ENCODE peak calls at places on chromosome 2, in nine cellular contexts. O is H1, R is AG04450, T is fibroblast of lung, Q is left ventricle myocardium inferior, D is HCT116, S is lower lobe of right lung, A is tibial artery, G is breast epithelium. C is an unnamed sample.

GRCh38 chr2:200863655-200864205 is 728 bp downstream of the CLK1 start:
- DNase-seq in G (no peak), R (no peak), T (peak; percentile 9), D (no peak), Q (no peak), S (no peak), O (no peak), A (no peak), C (no peak)

GRCh38 chr2:149002891-149003740 is 35.4 kb upstream of the LYPD6B start:
- DNase-seq in R (no peak), G (no peak), T (no peak), Q (no peak), S (no peak), D (no peak), O (no peak), A (no peak), C (no peak)

GRCh38 chr2:60510713-60511112 is 42.7 kb downstream of the BCL11A start:
- DNase-seq in A (no peak), O (no peak), T (no peak), D (no peak), R (no peak), S (no peak), G (no peak), Q (no peak), C (no peak)

GRCh38 chr2:96960271-96960955 is 26.0 kb downstream of the FAM178B start:
- DNase-seq in D (peak; percentile 79), R (peak; percentile 61), O (peak; percentile 82), G (peak; percentile 84), Q (peak; percentile 88), T (peak; percentile 68), S (peak; percentile 91), A (peak; percentile 80), C (peak; percentile 60)

GRCh38 chr2:146734042-146734715 is 1110.7 kb upstream of the ACVR2A start:
- DNase-seq in R (peak; percentile 6), T (peak; percentile 45), G (no peak), D (peak; percentile 60), A (no peak), O (no peak), S (no peak), Q (no peak), C (peak; percentile 47)

GRCh38 chr2:207879536-207879935 is 109.8 kb upstream of the FZD5 start:
- DNase-seq in D (no peak), G (no peak), Q (no peak), T (peak; percentile 52), S (no peak), R (peak; percentile 4), A (no peak), O (no peak), C (peak; percentile 29)

GRCh38 chr2:45008296-45009129 is 739 bp downstream of the SIX2 start:
- DNase-seq in A (no peak), R (no peak), G (no peak), O (no peak), Q (no peak), S (no peak), D (no peak), T (peak; percentile 22), C (no peak)

GRCh38 chr2:46657042-46657504 is 177.7 kb downstream of the TMEM247 start:
- DNase-seq in S (no peak), Q (no peak), O (no peak), A (peak; percentile 82), D (peak; percentile 54), T (no peak), G (no peak), R (no peak), C (no peak)

GRCh38 chr2:11393711-11394236 is 49.3 kb upstream of the ROCK2 start:
- DNase-seq in R (no peak), Q (no peak), A (no peak), G (no peak), S (no peak), D (no peak), O (no peak), T (peak; percentile 42), C (peak; percentile 25)

GRCh38 chr2:223954401-223954800 is 2.9 kb upstream of the MRPL44 start:
- DNase-seq in Q (no peak), G (no peak), O (no peak), A (no peak), T (peak; percentile 85), D (no peak), S (no peak), R (peak; percentile 60), C (peak; percentile 94)

GRCh38 chr2:12844511-12844910 is 127.8 kb downstream of the TRIB2 start:
- DNase-seq in R (no peak), D (no peak), G (no peak), Q (peak; percentile 54), T (no peak), A (no peak), O (no peak), S (no peak), C (no peak)

GRCh38 chr2:215535726-215536125 is 99.9 kb upstream of the FN1 start:
- DNase-seq in T (peak; percentile 68), Q (no peak), O (no peak), G (no peak), D (no peak), S (no peak), A (no peak), R (no peak), C (no peak)

GRCh38 chr2:128779301-128780095 is 460.8 kb upstream of the HS6ST1 start:
- DNase-seq in A (peak; percentile 8), D (no peak), Q (no peak), T (no peak), G (peak; percentile 20), S (no peak), R (no peak), O (no peak), C (no peak)

GRCh38 chr2:220887880-220888279 is 684.2 kb downstream of the EPHA4 start:
- DNase-seq in Q (no peak), O (no peak), T (no peak), R (no peak), D (no peak), G (no peak), S (no peak), A (no peak), C (no peak)

GRCh38 chr2:18623782-18624181 is 34.4 kb upstream of the NT5C1B start:
- DNase-seq in A (no peak), R (no peak), S (no peak), T (peak; percentile 71), O (no peak), Q (no peak), D (no peak), G (no peak), C (peak; percentile 17)

DNA sequence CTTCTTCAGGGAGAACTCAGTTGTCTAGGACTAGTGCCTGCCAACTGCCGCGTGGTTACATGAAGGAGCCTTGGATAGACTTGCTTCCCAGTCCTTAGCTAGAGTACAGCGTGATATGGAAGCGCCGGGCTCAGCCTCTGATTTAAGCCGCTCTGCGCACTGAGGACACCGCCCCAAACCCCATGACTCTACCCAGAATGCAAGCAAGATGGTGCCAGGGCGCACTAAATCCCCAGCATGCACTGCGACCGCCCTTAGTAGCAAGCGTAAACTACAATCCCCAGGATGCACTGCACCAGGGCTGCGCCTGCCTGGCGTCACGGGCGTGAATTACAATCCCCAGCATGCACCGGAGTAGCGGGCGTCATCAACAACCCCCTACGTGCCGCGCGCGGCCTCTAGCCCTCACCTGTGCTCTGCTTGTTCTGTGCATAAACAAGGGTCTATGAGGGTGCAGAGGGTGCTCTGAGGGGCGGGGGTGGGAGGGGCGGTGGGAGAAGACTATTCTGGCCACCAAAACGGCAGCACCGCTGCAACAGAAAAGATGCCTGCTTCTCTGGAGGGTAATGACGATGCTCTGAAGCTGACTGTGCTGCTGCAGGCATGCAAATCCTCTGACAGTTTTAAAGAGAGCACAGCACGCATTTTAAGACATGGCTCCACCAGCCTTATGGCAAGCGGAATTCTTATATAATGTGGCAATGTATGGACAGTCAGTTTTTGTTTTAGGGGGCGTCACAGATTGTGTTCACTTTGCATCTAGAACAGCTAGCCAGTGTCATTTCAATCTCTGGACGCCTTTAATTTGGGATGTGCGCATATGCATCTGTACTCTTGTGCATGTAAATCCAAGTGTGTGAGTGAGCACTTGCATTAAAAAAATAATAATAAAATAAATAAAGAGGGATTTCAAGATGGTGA is 282.5 kb upstream of the MYT1L start:
- DNase-seq in Q (peak; percentile 89), R (peak; percentile 52), S (peak; percentile 93), G (peak; percentile 91), A (peak; percentile 72), T (peak; percentile 82), D (peak; percentile 77), O (peak; percentile 85), C (peak; percentile 92)
- TF ChIP-seq CTCF in Q (no peak), R (no peak), S (no peak), G (no peak), A (no peak), T (no peak), D (no peak), O (no peak), C (no peak)

GRCh38 chr2:231928481-231928880 is 2.3 kb upstream of the NPPC start:
- DNase-seq in G (peak; percentile 48), S (no peak), T (no peak), O (no peak), D (no peak), Q (no peak), A (peak; percentile 3), R (no peak), C (no peak)
- H3K27me3 ChIP-seq in G (peaks cover 14% of the 10 kb centered on the region), S (peaks cover 64% of the 10 kb centered on the region), T (peaks cover 55% of the 10 kb centered on the region), O (peaks cover 24% of the 10 kb centered on the region), D (no peaks in the 10 kb centered on the region), Q (peaks cover 80% of the 10 kb centered on the region), A (no peaks in the 10 kb centered on the region), R (peaks cover 75% of the 10 kb centered on the region), C (peaks cover 63% of the 10 kb centered on the region)

DNA sequence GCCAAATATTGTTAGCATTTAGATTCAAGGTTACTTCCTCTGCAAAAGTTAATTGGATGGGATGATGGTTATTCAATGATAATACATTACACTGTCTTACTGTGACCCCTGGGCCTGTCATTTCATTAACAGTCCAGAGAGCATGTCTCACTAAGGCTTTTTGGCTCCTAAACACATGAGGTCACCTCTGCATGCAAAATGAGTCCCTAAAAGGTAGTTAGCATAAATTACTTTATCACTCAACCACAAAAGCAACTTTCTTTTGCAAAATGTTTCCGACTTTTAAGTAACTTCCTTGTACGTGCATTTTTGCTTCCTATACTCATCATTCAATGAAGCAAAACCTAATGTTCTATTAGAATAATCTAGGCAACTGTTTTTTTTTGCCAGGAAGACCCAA is 16.8 kb upstream of the AGFG1 start:
- DNase-seq in R (no peak), S (no peak), O (no peak), A (no peak), D (no peak), G (no peak), T (peak; percentile 89), Q (no peak), C (no peak)
- H3K27ac ChIP-seq in R (no peak overlapping the region), S (no peak overlapping the region), O (no peak overlapping the region), A (no peak overlapping the region), D (no peak overlapping the region), G (no peak overlapping the region), T (no peak overlapping the region), Q (no peak overlapping the region), C (no peak overlapping the region)

DNA sequence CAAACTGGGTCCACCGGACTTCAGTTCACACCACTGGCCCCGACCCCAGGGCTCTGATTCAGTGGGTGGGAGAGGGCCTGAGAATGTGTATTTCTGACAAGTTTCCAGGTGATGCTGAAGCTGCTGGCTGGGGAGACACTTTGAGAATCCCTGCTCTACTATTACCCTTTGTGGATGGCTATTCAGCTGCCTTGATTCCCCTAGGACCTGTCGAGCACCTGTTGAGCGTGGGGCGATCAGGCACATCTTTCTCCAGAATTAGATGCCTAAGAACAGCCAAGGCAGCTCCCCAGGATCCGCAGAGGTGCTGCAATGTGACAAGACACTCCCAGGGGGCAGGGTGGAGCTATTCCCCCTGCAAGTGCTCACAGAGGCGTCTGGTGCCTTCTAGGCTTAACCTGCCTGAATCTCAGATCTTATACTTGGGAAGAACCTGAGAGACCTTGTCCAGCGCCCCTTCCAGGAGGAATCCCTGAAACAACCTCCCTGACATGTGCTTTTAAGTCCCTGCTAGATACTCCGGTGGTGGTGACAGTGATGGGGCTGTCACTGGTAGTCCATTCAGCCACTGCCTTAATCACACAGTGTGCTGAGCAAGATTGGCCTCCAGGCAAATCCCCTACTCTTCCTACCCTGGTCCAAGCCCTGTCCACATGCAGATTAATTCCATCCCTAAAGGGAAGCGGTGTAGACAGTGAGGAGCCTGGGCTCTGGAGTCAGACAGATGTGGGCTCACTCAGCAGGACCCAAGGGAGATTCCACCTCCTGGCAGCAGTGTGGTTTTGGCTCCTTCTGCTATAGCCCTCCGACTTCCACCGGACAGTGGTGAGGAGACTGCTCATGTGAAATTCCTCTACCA is 43.4 kb upstream of the OTOF start:
- DNase-seq in T (peak; percentile 5), G (no peak), O (peak; percentile 29), Q (no peak), S (no peak), A (no peak), D (peak; percentile 38), R (no peak), C (peak; percentile 7)
- TF ChIP-seq CTCF in T (no peak), G (no peak), O (peak; percentile 81), Q (peak; percentile 37), S (peak; percentile 8), A (no peak), D (peak; percentile 75), R (peak; percentile 40), C (peak; percentile 65)